ENCODE peak calls at places on chromosome 3, in seven cellular contexts. One of them, this sample, is unnamed.

GRCh38 chr3:138400651-138401070 is 33.8 kb upstream of the ESYT3 start:
- DNase-seq in IMR-90: no peak
- DNase-seq in mesendoderm: no peak
- DNase-seq in neuronal stem cell: no peak
- DNase-seq in mesenchymal stem cell: no peak
- DNase-seq in H1: no peak
- DNase-seq in trophoblast cell: no peak
- DNase-seq in this sample: no peak

GRCh38 chr3:15926866-15927265 is 129.1 kb upstream of the ANKRD28 start:
- DNase-seq in IMR-90: peak
- DNase-seq in mesendoderm: no peak
- DNase-seq in neuronal stem cell: no peak
- DNase-seq in mesenchymal stem cell: no peak
- DNase-seq in H1: no peak
- DNase-seq in trophoblast cell: no peak
- DNase-seq in this sample: no peak

GRCh38 chr3:133856316-133856715 is 39.4 kb downstream of the RAB6B start:
- DNase-seq in IMR-90: peak
- DNase-seq in mesendoderm: no peak
- DNase-seq in neuronal stem cell: no peak
- DNase-seq in mesenchymal stem cell: no peak
- DNase-seq in H1: no peak
- DNase-seq in trophoblast cell: no peak
- DNase-seq in this sample: no peak

GRCh38 chr3:120418866-120419490 is 31.8 kb downstream of the FSTL1 start:
- DNase-seq in IMR-90: no peak
- DNase-seq in mesendoderm: peak
- DNase-seq in neuronal stem cell: peak
- DNase-seq in mesenchymal stem cell: peak
- DNase-seq in H1: no peak
- DNase-seq in trophoblast cell: no peak
- DNase-seq in this sample: peak

GRCh38 chr3:28726840-28727239 is 378.2 kb upstream of the AZI2 start:
- DNase-seq in IMR-90: no peak
- DNase-seq in mesendoderm: peak
- DNase-seq in neuronal stem cell: peak
- DNase-seq in mesenchymal stem cell: peak
- DNase-seq in H1: peak
- DNase-seq in trophoblast cell: peak
- DNase-seq in this sample: peak

GRCh38 chr3:22176911-22177310 is 425.9 kb upstream of the ZNF385D start:
- DNase-seq in IMR-90: no peak
- DNase-seq in mesendoderm: no peak
- DNase-seq in neuronal stem cell: no peak
- DNase-seq in mesenchymal stem cell: no peak
- DNase-seq in H1: no peak
- DNase-seq in trophoblast cell: no peak
- DNase-seq in this sample: no peak

GRCh38 chr3:76065975-76066374 is 280.6 kb upstream of the ZNF717 start:
- DNase-seq in IMR-90: peak
- DNase-seq in mesendoderm: no peak
- DNase-seq in neuronal stem cell: no peak
- DNase-seq in mesenchymal stem cell: no peak
- DNase-seq in H1: no peak
- DNase-seq in trophoblast cell: no peak
- DNase-seq in this sample: no peak

GRCh38 chr3:145767909-145768308 is 393.1 kb downstream of the PLOD2 start:
- DNase-seq in IMR-90: no peak
- DNase-seq in mesendoderm: no peak
- DNase-seq in neuronal stem cell: no peak
- DNase-seq in mesenchymal stem cell: peak
- DNase-seq in H1: no peak
- DNase-seq in trophoblast cell: no peak
- DNase-seq in this sample: no peak

GRCh38 chr3:180693656-180694055 is 14.4 kb upstream of the CCDC39 start:
- DNase-seq in IMR-90: no peak
- DNase-seq in mesendoderm: no peak
- DNase-seq in neuronal stem cell: no peak
- DNase-seq in mesenchymal stem cell: no peak
- DNase-seq in H1: no peak
- DNase-seq in trophoblast cell: no peak
- DNase-seq in this sample: no peak

GRCh38 chr3:85007195-85008094 is 48.7 kb downstream of the CADM2 start:
- DNase-seq in IMR-90: no peak
- DNase-seq in mesendoderm: no peak
- DNase-seq in neuronal stem cell: no peak
- DNase-seq in mesenchymal stem cell: no peak
- DNase-seq in H1: no peak
- DNase-seq in trophoblast cell: no peak
- DNase-seq in this sample: no peak

GRCh38 chr3:110459021-110459420 is 612.6 kb upstream of the NECTIN3 start:
- DNase-seq in IMR-90: no peak
- DNase-seq in mesendoderm: no peak
- DNase-seq in neuronal stem cell: no peak
- DNase-seq in mesenchymal stem cell: no peak
- DNase-seq in H1: no peak
- DNase-seq in trophoblast cell: no peak
- DNase-seq in this sample: no peak

DNA sequence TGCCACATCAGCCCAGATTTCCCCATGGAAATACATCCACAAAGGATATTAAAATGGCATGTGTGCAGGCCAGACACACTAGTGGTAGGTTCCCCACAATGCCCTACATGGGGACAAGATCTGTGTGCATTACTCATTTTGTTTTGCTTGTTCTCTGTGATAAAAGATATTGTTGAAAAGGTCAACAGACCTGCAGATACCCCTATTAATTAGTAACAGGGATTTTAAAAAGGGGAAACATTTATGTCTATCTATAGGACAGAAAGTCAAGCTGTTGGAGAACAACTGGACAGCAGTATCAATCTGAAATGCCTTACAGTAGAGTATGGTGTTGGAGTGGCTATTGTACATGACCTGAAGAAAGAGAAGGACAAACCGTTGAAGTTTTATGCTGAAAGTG is 596.0 kb upstream of the GRM7 start:
- DNase-seq in IMR-90: no peak
- DNase-seq in mesendoderm: no peak
- DNase-seq in neuronal stem cell: no peak
- DNase-seq in mesenchymal stem cell: no peak
- DNase-seq in H1: no peak
- DNase-seq in trophoblast cell: no peak
- DNase-seq in this sample: no peak
- H2AK5ac ChIP-seq in IMR-90: no peak
- H2AK5ac ChIP-seq in mesendoderm: no peak
- H2AK5ac ChIP-seq in neuronal stem cell: no peak
- H2AK5ac ChIP-seq in mesenchymal stem cell: no peak
- H2AK5ac ChIP-seq in H1: no peak
- H2AK5ac ChIP-seq in trophoblast cell: no peak
- H2AK5ac ChIP-seq in this sample: no peak

DNA sequence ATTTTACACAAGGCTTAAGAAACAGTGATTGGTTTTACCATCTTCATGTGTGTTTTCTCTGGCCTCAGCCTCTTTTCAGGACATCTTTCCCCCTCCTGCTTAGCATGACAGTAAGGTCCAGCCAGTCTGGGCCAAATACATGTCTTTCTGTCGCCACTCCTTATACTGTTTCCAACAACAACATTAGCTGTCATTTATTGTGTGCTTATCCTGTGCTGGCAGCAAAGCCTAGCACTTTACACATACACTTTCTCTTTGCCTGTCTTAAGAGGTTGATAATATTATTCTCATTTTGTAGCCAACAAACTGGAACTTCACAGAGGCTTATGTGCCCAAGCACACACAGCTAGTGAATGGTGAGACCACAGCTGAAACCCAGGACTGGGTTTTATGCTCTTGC is 37.8 kb downstream of the B3GALNT1 start:
- DNase-seq in IMR-90: no peak
- DNase-seq in mesendoderm: no peak
- DNase-seq in neuronal stem cell: no peak
- DNase-seq in mesenchymal stem cell: no peak
- DNase-seq in H1: no peak
- DNase-seq in trophoblast cell: no peak
- DNase-seq in this sample: no peak
- H2AK5ac ChIP-seq in IMR-90: no peak
- H2AK5ac ChIP-seq in mesendoderm: no peak
- H2AK5ac ChIP-seq in neuronal stem cell: no peak
- H2AK5ac ChIP-seq in mesenchymal stem cell: no peak
- H2AK5ac ChIP-seq in H1: no peak
- H2AK5ac ChIP-seq in trophoblast cell: no peak
- H2AK5ac ChIP-seq in this sample: no peak

DNA sequence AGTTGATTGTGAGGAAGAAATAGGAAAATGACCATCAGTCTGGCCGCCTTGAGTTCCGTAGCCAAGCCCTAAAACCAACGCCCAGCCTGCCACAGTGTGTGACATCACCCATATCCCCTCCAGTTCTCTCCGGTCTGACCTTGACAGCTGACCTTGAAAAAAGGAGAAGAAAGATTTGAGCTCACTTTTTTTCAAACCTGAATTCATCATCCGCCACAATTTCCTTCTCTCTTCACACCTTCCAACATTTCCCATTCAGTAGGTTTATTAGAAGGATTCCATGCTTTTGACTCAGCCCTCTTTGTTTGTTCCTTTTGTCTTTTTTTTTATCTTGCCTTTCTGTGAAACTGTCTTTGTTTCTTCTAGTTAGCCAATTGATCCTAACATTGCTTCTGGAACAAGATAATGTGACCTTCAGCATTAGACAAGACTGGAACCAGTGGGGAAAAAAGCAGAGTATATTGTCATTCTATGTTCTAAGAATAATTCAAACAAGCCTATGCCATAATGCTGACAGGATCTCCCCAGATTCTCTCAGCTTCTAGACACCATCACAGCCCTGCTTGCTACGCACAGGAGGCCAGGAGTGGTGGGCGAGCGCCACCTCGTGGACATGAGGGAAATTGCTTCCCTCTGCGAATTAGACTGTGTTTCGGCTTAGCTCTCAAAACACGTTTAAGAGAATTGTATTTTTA is 283.1 kb downstream of the FGF12 start:
- DNase-seq in IMR-90: peak
- DNase-seq in mesendoderm: peak
- DNase-seq in neuronal stem cell: peak
- DNase-seq in mesenchymal stem cell: peak
- DNase-seq in H1: peak
- DNase-seq in trophoblast cell: peak
- DNase-seq in this sample: peak
- H2AK5ac ChIP-seq in IMR-90: no peak
- H2AK5ac ChIP-seq in mesendoderm: no peak
- H2AK5ac ChIP-seq in neuronal stem cell: no peak
- H2AK5ac ChIP-seq in mesenchymal stem cell: peak
- H2AK5ac ChIP-seq in H1: no peak
- H2AK5ac ChIP-seq in trophoblast cell: no peak
- H2AK5ac ChIP-seq in this sample: no peak

DNA sequence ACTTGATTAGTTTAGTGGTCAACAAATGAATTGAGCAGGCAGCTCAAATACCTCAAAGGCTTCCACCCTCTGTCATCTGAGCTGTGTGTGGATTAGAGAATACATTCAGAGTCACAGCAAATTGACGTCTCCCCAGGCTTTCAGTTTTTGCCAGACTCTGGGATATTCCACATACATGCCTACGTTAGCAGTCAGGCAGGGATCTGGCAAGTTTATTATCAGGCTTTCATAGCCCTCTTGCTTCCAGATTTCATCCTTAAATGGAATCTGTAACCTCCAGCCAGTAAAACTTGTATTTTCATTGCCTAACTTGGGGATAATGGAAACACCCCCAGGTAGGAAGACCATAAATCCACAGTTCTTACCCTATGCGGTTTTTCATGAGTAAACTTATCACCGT is 115.9 kb downstream of the RASA2 start:
- DNase-seq in IMR-90: no peak
- DNase-seq in mesendoderm: peak
- DNase-seq in neuronal stem cell: no peak
- DNase-seq in mesenchymal stem cell: no peak
- DNase-seq in H1: no peak
- DNase-seq in trophoblast cell: no peak
- DNase-seq in this sample: no peak
- H2AK5ac ChIP-seq in IMR-90: no peak
- H2AK5ac ChIP-seq in mesendoderm: no peak
- H2AK5ac ChIP-seq in neuronal stem cell: no peak
- H2AK5ac ChIP-seq in mesenchymal stem cell: no peak
- H2AK5ac ChIP-seq in H1: no peak
- H2AK5ac ChIP-seq in trophoblast cell: no peak
- H2AK5ac ChIP-seq in this sample: no peak

DNA sequence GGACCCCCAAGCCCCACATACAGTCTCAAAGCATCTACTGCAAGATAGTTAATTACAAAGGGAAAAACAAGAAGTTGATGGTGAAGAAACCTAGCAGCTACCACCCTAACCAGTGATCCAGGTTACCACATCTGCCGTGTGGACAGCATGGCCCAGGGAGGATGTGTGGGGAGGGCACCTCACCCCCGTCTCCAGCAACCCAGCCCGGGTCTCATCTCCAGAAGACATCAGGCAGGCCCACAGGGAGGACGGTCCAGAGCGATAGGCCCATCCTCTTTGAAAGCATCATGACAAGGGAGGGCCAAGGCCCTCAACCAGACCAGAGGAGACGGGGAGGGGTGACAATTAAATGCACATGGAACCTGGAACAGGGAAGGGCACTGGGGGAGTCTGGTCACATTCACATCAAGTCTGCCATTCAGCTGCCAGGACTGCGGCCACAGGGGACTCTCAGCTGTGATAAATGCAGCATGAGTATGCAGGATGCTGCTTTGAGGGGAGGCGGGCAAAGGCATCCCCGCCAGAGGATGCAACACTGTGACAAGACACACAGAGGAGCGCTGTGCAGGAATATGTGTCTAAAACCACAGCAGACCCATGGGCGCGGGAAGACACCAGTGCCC is 18.8 kb downstream of the ZXDC start:
- DNase-seq in IMR-90: no peak
- DNase-seq in mesendoderm: no peak
- DNase-seq in neuronal stem cell: no peak
- DNase-seq in mesenchymal stem cell: no peak
- DNase-seq in H1: no peak
- DNase-seq in trophoblast cell: no peak
- DNase-seq in this sample: no peak
- H2AK5ac ChIP-seq in IMR-90: no peak
- H2AK5ac ChIP-seq in mesendoderm: no peak
- H2AK5ac ChIP-seq in neuronal stem cell: no peak
- H2AK5ac ChIP-seq in mesenchymal stem cell: no peak
- H2AK5ac ChIP-seq in H1: no peak
- H2AK5ac ChIP-seq in trophoblast cell: no peak
- H2AK5ac ChIP-seq in this sample: no peak

GRCh38 chr3:43735618-43736017 is 44.9 kb downstream of the ABHD5 start:
- DNase-seq in IMR-90: no peak
- DNase-seq in mesendoderm: no peak
- DNase-seq in neuronal stem cell: no peak
- DNase-seq in mesenchymal stem cell: no peak
- DNase-seq in H1: no peak
- DNase-seq in trophoblast cell: no peak
- DNase-seq in this sample: no peak

GRCh38 chr3:43737001-43737440 is 46.3 kb downstream of the ABHD5 start:
- DNase-seq in IMR-90: no peak
- DNase-seq in mesendoderm: peak
- DNase-seq in neuronal stem cell: no peak
- DNase-seq in mesenchymal stem cell: no peak
- DNase-seq in H1: no peak
- DNase-seq in trophoblast cell: no peak
- DNase-seq in this sample: peak

GRCh38 chr3:43738305-43738704 is 47.6 kb downstream of the ABHD5 start:
- DNase-seq in IMR-90: no peak
- DNase-seq in mesendoderm: no peak
- DNase-seq in neuronal stem cell: no peak
- DNase-seq in mesenchymal stem cell: no peak
- DNase-seq in H1: no peak
- DNase-seq in trophoblast cell: no peak
- DNase-seq in this sample: no peak

GRCh38 chr3:43733459-43734384 is 43.0 kb downstream of the ABHD5 start:
- DNase-seq in IMR-90: peak
- DNase-seq in mesendoderm: peak
- DNase-seq in neuronal stem cell: no peak
- DNase-seq in mesenchymal stem cell: peak
- DNase-seq in H1: no peak
- DNase-seq in trophoblast cell: no peak
- DNase-seq in this sample: peak

GRCh38 chr3:43736558-43736995 is 45.8 kb downstream of the ABHD5 start:
- DNase-seq in IMR-90: peak
- DNase-seq in mesendoderm: no peak
- DNase-seq in neuronal stem cell: no peak
- DNase-seq in mesenchymal stem cell: peak
- DNase-seq in H1: no peak
- DNase-seq in trophoblast cell: no peak
- DNase-seq in this sample: no peak
- H2AK5ac ChIP-seq in IMR-90: peak
- H2AK5ac ChIP-seq in mesendoderm: no peak
- H2AK5ac ChIP-seq in neuronal stem cell: no peak
- H2AK5ac ChIP-seq in mesenchymal stem cell: no peak
- H2AK5ac ChIP-seq in H1: no peak
- H2AK5ac ChIP-seq in trophoblast cell: no peak
- H2AK5ac ChIP-seq in this sample: no peak